ENCODE peak calls at places on chromosome 10, in nine cellular contexts. One of them, this sample, is unnamed.

GRCh38 chr10:78959901-78960300 is 108.9 kb upstream of the ZMIZ1 start:
- DNase-seq in esophagus muscularis mucosa: no peak
- DNase-seq in AG04450: no peak
- DNase-seq in activated T-cell treated with anti-CD3 and anti-CD28 coated beads, Interleukin-2, amount 50 U/mL, for 24 hours: no peak
- DNase-seq in kidney epithelial cell: no peak
- DNase-seq in NCI-H2029: no peak
- DNase-seq in MM.1S: no peak
- DNase-seq in neuronal stem cell: no peak
- DNase-seq in cardiac muscle cell: no peak
- DNase-seq in this sample: peak; percentile 51

GRCh38 chr10:86931872-86932271 is 25.5 kb downstream of the MMRN2 start:
- DNase-seq in esophagus muscularis mucosa: no peak
- DNase-seq in AG04450: no peak
- DNase-seq in activated T-cell treated with anti-CD3 and anti-CD28 coated beads, Interleukin-2, amount 50 U/mL, for 24 hours: no peak
- DNase-seq in kidney epithelial cell: no peak
- DNase-seq in NCI-H2029: no peak
- DNase-seq in MM.1S: no peak
- DNase-seq in neuronal stem cell: no peak
- DNase-seq in cardiac muscle cell: peak; percentile 74
- DNase-seq in this sample: peak; percentile 69

GRCh38 chr10:122374859-122375721 is 582 bp downstream of the PLEKHA1 start:
- DNase-seq in esophagus muscularis mucosa: no peak
- DNase-seq in AG04450: no peak
- DNase-seq in activated T-cell treated with anti-CD3 and anti-CD28 coated beads, Interleukin-2, amount 50 U/mL, for 24 hours: peak; percentile 83
- DNase-seq in kidney epithelial cell: no peak
- DNase-seq in NCI-H2029: peak; percentile 6
- DNase-seq in MM.1S: peak; percentile 92
- DNase-seq in neuronal stem cell: peak; percentile 50
- DNase-seq in cardiac muscle cell: peak; percentile 57
- DNase-seq in this sample: peak; percentile 77

GRCh38 chr10:75367098-75367497 is 34.5 kb downstream of the ZNF503 start:
- DNase-seq in esophagus muscularis mucosa: no peak
- DNase-seq in AG04450: no peak
- DNase-seq in activated T-cell treated with anti-CD3 and anti-CD28 coated beads, Interleukin-2, amount 50 U/mL, for 24 hours: no peak
- DNase-seq in kidney epithelial cell: no peak
- DNase-seq in NCI-H2029: no peak
- DNase-seq in MM.1S: no peak
- DNase-seq in neuronal stem cell: no peak
- DNase-seq in cardiac muscle cell: no peak
- DNase-seq in this sample: peak; percentile 13

GRCh38 chr10:86401588-86402282 is 35.1 kb upstream of the GRID1 start:
- DNase-seq in esophagus muscularis mucosa: no peak
- DNase-seq in AG04450: no peak
- DNase-seq in activated T-cell treated with anti-CD3 and anti-CD28 coated beads, Interleukin-2, amount 50 U/mL, for 24 hours: peak; percentile 62
- DNase-seq in kidney epithelial cell: no peak
- DNase-seq in NCI-H2029: no peak
- DNase-seq in MM.1S: no peak
- DNase-seq in neuronal stem cell: no peak
- DNase-seq in cardiac muscle cell: peak; percentile 23
- DNase-seq in this sample: peak; percentile 56

GRCh38 chr10:52644678-52645434 is 127.7 kb downstream of the MBL2 start:
- DNase-seq in esophagus muscularis mucosa: no peak
- DNase-seq in AG04450: no peak
- DNase-seq in activated T-cell treated with anti-CD3 and anti-CD28 coated beads, Interleukin-2, amount 50 U/mL, for 24 hours: no peak
- DNase-seq in kidney epithelial cell: no peak
- DNase-seq in NCI-H2029: no peak
- DNase-seq in MM.1S: peak; percentile 31
- DNase-seq in neuronal stem cell: peak; percentile 23
- DNase-seq in cardiac muscle cell: peak; percentile 75
- DNase-seq in this sample: peak; percentile 64

GRCh38 chr10:80205478-80206276 is at the start of gene ANXA11:
- DNase-seq in esophagus muscularis mucosa: no peak
- DNase-seq in AG04450: no peak
- DNase-seq in activated T-cell treated with anti-CD3 and anti-CD28 coated beads, Interleukin-2, amount 50 U/mL, for 24 hours: peak; percentile 89
- DNase-seq in kidney epithelial cell: no peak
- DNase-seq in NCI-H2029: peak; percentile 49
- DNase-seq in MM.1S: peak; percentile 92
- DNase-seq in neuronal stem cell: peak; percentile 69
- DNase-seq in cardiac muscle cell: peak; percentile 73
- DNase-seq in this sample: peak; percentile 86

GRCh38 chr10:5564537-5565204 is 39.9 kb downstream of the CALML3 start:
- DNase-seq in esophagus muscularis mucosa: no peak
- DNase-seq in AG04450: no peak
- DNase-seq in activated T-cell treated with anti-CD3 and anti-CD28 coated beads, Interleukin-2, amount 50 U/mL, for 24 hours: no peak
- DNase-seq in kidney epithelial cell: no peak
- DNase-seq in NCI-H2029: no peak
- DNase-seq in MM.1S: no peak
- DNase-seq in neuronal stem cell: no peak
- DNase-seq in cardiac muscle cell: peak; percentile 22
- DNase-seq in this sample: no peak

GRCh38 chr10:84270708-84271107 is 25.9 kb downstream of the RGR start:
- DNase-seq in esophagus muscularis mucosa: no peak
- DNase-seq in AG04450: no peak
- DNase-seq in activated T-cell treated with anti-CD3 and anti-CD28 coated beads, Interleukin-2, amount 50 U/mL, for 24 hours: no peak
- DNase-seq in kidney epithelial cell: no peak
- DNase-seq in NCI-H2029: peak; percentile 84
- DNase-seq in MM.1S: no peak
- DNase-seq in neuronal stem cell: no peak
- DNase-seq in cardiac muscle cell: no peak
- DNase-seq in this sample: no peak

GRCh38 chr10:121637437-121637836 is 39.2 kb upstream of the FGFR2 start:
- DNase-seq in esophagus muscularis mucosa: no peak
- DNase-seq in AG04450: no peak
- DNase-seq in activated T-cell treated with anti-CD3 and anti-CD28 coated beads, Interleukin-2, amount 50 U/mL, for 24 hours: no peak
- DNase-seq in kidney epithelial cell: no peak
- DNase-seq in NCI-H2029: no peak
- DNase-seq in MM.1S: no peak
- DNase-seq in neuronal stem cell: no peak
- DNase-seq in cardiac muscle cell: no peak
- DNase-seq in this sample: no peak

GRCh38 chr10:104327745-104328635 is 10.3 kb downstream of the ITPRIP start:
- DNase-seq in esophagus muscularis mucosa: no peak
- DNase-seq in AG04450: no peak
- DNase-seq in activated T-cell treated with anti-CD3 and anti-CD28 coated beads, Interleukin-2, amount 50 U/mL, for 24 hours: peak; percentile 43
- DNase-seq in kidney epithelial cell: no peak
- DNase-seq in NCI-H2029: no peak
- DNase-seq in MM.1S: no peak
- DNase-seq in neuronal stem cell: no peak
- DNase-seq in cardiac muscle cell: peak; percentile 82
- DNase-seq in this sample: peak; percentile 93

GRCh38 chr10:112973805-112974204 is 23.8 kb downstream of the TCF7L2 start:
- DNase-seq in esophagus muscularis mucosa: no peak
- DNase-seq in AG04450: no peak
- DNase-seq in activated T-cell treated with anti-CD3 and anti-CD28 coated beads, Interleukin-2, amount 50 U/mL, for 24 hours: peak; percentile 7
- DNase-seq in kidney epithelial cell: no peak
- DNase-seq in NCI-H2029: no peak
- DNase-seq in MM.1S: no peak
- DNase-seq in neuronal stem cell: no peak
- DNase-seq in cardiac muscle cell: no peak
- DNase-seq in this sample: no peak

GRCh38 chr10:129486805-129487204 is 19.8 kb downstream of the MGMT start:
- DNase-seq in esophagus muscularis mucosa: peak; percentile 57
- DNase-seq in AG04450: no peak
- DNase-seq in activated T-cell treated with anti-CD3 and anti-CD28 coated beads, Interleukin-2, amount 50 U/mL, for 24 hours: no peak
- DNase-seq in kidney epithelial cell: no peak
- DNase-seq in NCI-H2029: no peak
- DNase-seq in MM.1S: no peak
- DNase-seq in neuronal stem cell: no peak
- DNase-seq in cardiac muscle cell: no peak
- DNase-seq in this sample: no peak

GRCh38 chr10:47396311-47396717 is 12.2 kb upstream of the ZNF488 start:
- DNase-seq in esophagus muscularis mucosa: peak; percentile 47
- DNase-seq in AG04450: no peak
- DNase-seq in activated T-cell treated with anti-CD3 and anti-CD28 coated beads, Interleukin-2, amount 50 U/mL, for 24 hours: no peak
- DNase-seq in kidney epithelial cell: no peak
- DNase-seq in NCI-H2029: no peak
- DNase-seq in MM.1S: no peak
- DNase-seq in neuronal stem cell: no peak
- DNase-seq in cardiac muscle cell: no peak
- DNase-seq in this sample: no peak

GRCh38 chr10:6200588-6201510 is 1.9 kb upstream of the PFKFB3 start:
- DNase-seq in esophagus muscularis mucosa: no peak
- DNase-seq in AG04450: no peak
- DNase-seq in activated T-cell treated with anti-CD3 and anti-CD28 coated beads, Interleukin-2, amount 50 U/mL, for 24 hours: peak; percentile 68
- DNase-seq in kidney epithelial cell: no peak
- DNase-seq in NCI-H2029: no peak
- DNase-seq in MM.1S: peak; percentile 41
- DNase-seq in neuronal stem cell: peak; percentile 24
- DNase-seq in cardiac muscle cell: no peak
- DNase-seq in this sample: peak; percentile 58

GRCh38 chr10:6986927-6987326 is 406.9 kb upstream of the PRKCQ start:
- DNase-seq in esophagus muscularis mucosa: peak; percentile 72
- DNase-seq in AG04450: no peak
- DNase-seq in activated T-cell treated with anti-CD3 and anti-CD28 coated beads, Interleukin-2, amount 50 U/mL, for 24 hours: no peak
- DNase-seq in kidney epithelial cell: no peak
- DNase-seq in NCI-H2029: no peak
- DNase-seq in MM.1S: no peak
- DNase-seq in neuronal stem cell: no peak
- DNase-seq in cardiac muscle cell: no peak
- DNase-seq in this sample: no peak

GRCh38 chr10:78218833-78219490 is 185.3 kb downstream of the RPS24 start:
- DNase-seq in esophagus muscularis mucosa: no peak
- DNase-seq in AG04450: no peak
- DNase-seq in activated T-cell treated with anti-CD3 and anti-CD28 coated beads, Interleukin-2, amount 50 U/mL, for 24 hours: no peak
- DNase-seq in kidney epithelial cell: no peak
- DNase-seq in NCI-H2029: no peak
- DNase-seq in MM.1S: no peak
- DNase-seq in neuronal stem cell: no peak
- DNase-seq in cardiac muscle cell: no peak
- DNase-seq in this sample: no peak

GRCh38 chr10:78177013-78177370 is 143.3 kb downstream of the RPS24 start:
- DNase-seq in esophagus muscularis mucosa: no peak
- DNase-seq in AG04450: no peak
- DNase-seq in activated T-cell treated with anti-CD3 and anti-CD28 coated beads, Interleukin-2, amount 50 U/mL, for 24 hours: no peak
- DNase-seq in kidney epithelial cell: no peak
- DNase-seq in NCI-H2029: no peak
- DNase-seq in MM.1S: no peak
- DNase-seq in neuronal stem cell: peak; percentile 14
- DNase-seq in cardiac muscle cell: no peak
- DNase-seq in this sample: no peak

GRCh38 chr10:70820976-70821750 is 5.4 kb downstream of the SGPL1 start:
- DNase-seq in esophagus muscularis mucosa: no peak
- DNase-seq in AG04450: no peak
- DNase-seq in activated T-cell treated with anti-CD3 and anti-CD28 coated beads, Interleukin-2, amount 50 U/mL, for 24 hours: no peak
- DNase-seq in kidney epithelial cell: no peak
- DNase-seq in NCI-H2029: no peak
- DNase-seq in MM.1S: no peak
- DNase-seq in neuronal stem cell: no peak
- DNase-seq in cardiac muscle cell: no peak
- DNase-seq in this sample: peak; percentile 20

GRCh38 chr10:29317027-29317420 is 28.2 kb downstream of the LYZL1 start:
- DNase-seq in esophagus muscularis mucosa: no peak
- DNase-seq in AG04450: no peak
- DNase-seq in activated T-cell treated with anti-CD3 and anti-CD28 coated beads, Interleukin-2, amount 50 U/mL, for 24 hours: no peak
- DNase-seq in kidney epithelial cell: no peak
- DNase-seq in NCI-H2029: no peak
- DNase-seq in MM.1S: no peak
- DNase-seq in neuronal stem cell: no peak
- DNase-seq in cardiac muscle cell: peak; percentile 22
- DNase-seq in this sample: peak; percentile 5

GRCh38 chr10:78650122-78650521 is 418.6 kb upstream of the ZMIZ1 start:
- DNase-seq in esophagus muscularis mucosa: no peak
- DNase-seq in AG04450: no peak
- DNase-seq in activated T-cell treated with anti-CD3 and anti-CD28 coated beads, Interleukin-2, amount 50 U/mL, for 24 hours: no peak
- DNase-seq in kidney epithelial cell: no peak
- DNase-seq in NCI-H2029: no peak
- DNase-seq in MM.1S: no peak
- DNase-seq in neuronal stem cell: no peak
- DNase-seq in cardiac muscle cell: no peak
- DNase-seq in this sample: peak; percentile 70

GRCh38 chr10:102434251-102434913 is 2.0 kb upstream of the CUEDC2 start:
- DNase-seq in esophagus muscularis mucosa: no peak
- DNase-seq in AG04450: no peak
- DNase-seq in activated T-cell treated with anti-CD3 and anti-CD28 coated beads, Interleukin-2, amount 50 U/mL, for 24 hours: no peak
- DNase-seq in kidney epithelial cell: no peak
- DNase-seq in NCI-H2029: no peak
- DNase-seq in MM.1S: no peak
- DNase-seq in neuronal stem cell: no peak
- DNase-seq in cardiac muscle cell: peak; percentile 87
- DNase-seq in this sample: peak; percentile 80

GRCh38 chr10:84517455-84518046 is 189.2 kb downstream of the CCSER2 start:
- DNase-seq in esophagus muscularis mucosa: no peak
- DNase-seq in AG04450: no peak
- DNase-seq in activated T-cell treated with anti-CD3 and anti-CD28 coated beads, Interleukin-2, amount 50 U/mL, for 24 hours: no peak
- DNase-seq in kidney epithelial cell: no peak
- DNase-seq in NCI-H2029: no peak
- DNase-seq in MM.1S: no peak
- DNase-seq in neuronal stem cell: no peak
- DNase-seq in cardiac muscle cell: no peak
- DNase-seq in this sample: no peak

GRCh38 chr10:62248465-62248864 is 20.2 kb downstream of the RTKN2 start:
- DNase-seq in esophagus muscularis mucosa: no peak
- DNase-seq in AG04450: no peak
- DNase-seq in activated T-cell treated with anti-CD3 and anti-CD28 coated beads, Interleukin-2, amount 50 U/mL, for 24 hours: no peak
- DNase-seq in kidney epithelial cell: no peak
- DNase-seq in NCI-H2029: no peak
- DNase-seq in MM.1S: peak; percentile 14
- DNase-seq in neuronal stem cell: no peak
- DNase-seq in cardiac muscle cell: peak; percentile 44
- DNase-seq in this sample: peak; percentile 63

GRCh38 chr10:52771534-52772455 is 789 bp downstream of the MBL2 start:
- DNase-seq in esophagus muscularis mucosa: peak; percentile 68
- DNase-seq in AG04450: no peak
- DNase-seq in activated T-cell treated with anti-CD3 and anti-CD28 coated beads, Interleukin-2, amount 50 U/mL, for 24 hours: no peak
- DNase-seq in kidney epithelial cell: peak; percentile 59
- DNase-seq in NCI-H2029: no peak
- DNase-seq in MM.1S: no peak
- DNase-seq in neuronal stem cell: no peak
- DNase-seq in cardiac muscle cell: peak; percentile 12
- DNase-seq in this sample: peak; percentile 72

GRCh38 chr10:88386204-88386877 is 196.8 kb downstream of the RNLS start:
- DNase-seq in esophagus muscularis mucosa: no peak
- DNase-seq in AG04450: no peak
- DNase-seq in activated T-cell treated with anti-CD3 and anti-CD28 coated beads, Interleukin-2, amount 50 U/mL, for 24 hours: no peak
- DNase-seq in kidney epithelial cell: no peak
- DNase-seq in NCI-H2029: no peak
- DNase-seq in MM.1S: peak; percentile 63
- DNase-seq in neuronal stem cell: no peak
- DNase-seq in cardiac muscle cell: peak; percentile 54
- DNase-seq in this sample: peak; percentile 7

GRCh38 chr10:88271736-88272135 is 311.4 kb downstream of the RNLS start:
- DNase-seq in esophagus muscularis mucosa: no peak
- DNase-seq in AG04450: no peak
- DNase-seq in activated T-cell treated with anti-CD3 and anti-CD28 coated beads, Interleukin-2, amount 50 U/mL, for 24 hours: peak; percentile 43
- DNase-seq in kidney epithelial cell: no peak
- DNase-seq in NCI-H2029: no peak
- DNase-seq in MM.1S: no peak
- DNase-seq in neuronal stem cell: no peak
- DNase-seq in cardiac muscle cell: peak; percentile 66
- DNase-seq in this sample: peak; percentile 50

GRCh38 chr10:114367041-114367675 is 37.1 kb downstream of the AFAP1L2 start:
- DNase-seq in esophagus muscularis mucosa: no peak
- DNase-seq in AG04450: no peak
- DNase-seq in activated T-cell treated with anti-CD3 and anti-CD28 coated beads, Interleukin-2, amount 50 U/mL, for 24 hours: no peak
- DNase-seq in kidney epithelial cell: no peak
- DNase-seq in NCI-H2029: no peak
- DNase-seq in MM.1S: no peak
- DNase-seq in neuronal stem cell: no peak
- DNase-seq in cardiac muscle cell: peak; percentile 55
- DNase-seq in this sample: peak; percentile 5

GRCh38 chr10:60123172-60123571 is 216.8 kb upstream of the CCDC6 start:
- DNase-seq in esophagus muscularis mucosa: no peak
- DNase-seq in AG04450: peak; percentile 18
- DNase-seq in activated T-cell treated with anti-CD3 and anti-CD28 coated beads, Interleukin-2, amount 50 U/mL, for 24 hours: no peak
- DNase-seq in kidney epithelial cell: peak; percentile 84
- DNase-seq in NCI-H2029: no peak
- DNase-seq in MM.1S: no peak
- DNase-seq in neuronal stem cell: no peak
- DNase-seq in cardiac muscle cell: peak; percentile 17
- DNase-seq in this sample: peak; percentile 91

GRCh38 chr10:50275650-50276235 is 24.4 kb upstream of the ASAH2 start:
- DNase-seq in esophagus muscularis mucosa: peak; percentile 86
- DNase-seq in AG04450: no peak
- DNase-seq in activated T-cell treated with anti-CD3 and anti-CD28 coated beads, Interleukin-2, amount 50 U/mL, for 24 hours: peak; percentile 44
- DNase-seq in kidney epithelial cell: no peak
- DNase-seq in NCI-H2029: no peak
- DNase-seq in MM.1S: peak; percentile 39
- DNase-seq in neuronal stem cell: peak; percentile 14
- DNase-seq in cardiac muscle cell: peak; percentile 24
- DNase-seq in this sample: peak; percentile 47

GRCh38 chr10:34333513-34333912 is 481.6 kb downstream of the PARD3 start:
- DNase-seq in esophagus muscularis mucosa: no peak
- DNase-seq in AG04450: peak; percentile 23
- DNase-seq in activated T-cell treated with anti-CD3 and anti-CD28 coated beads, Interleukin-2, amount 50 U/mL, for 24 hours: no peak
- DNase-seq in kidney epithelial cell: no peak
- DNase-seq in NCI-H2029: no peak
- DNase-seq in MM.1S: no peak
- DNase-seq in neuronal stem cell: no peak
- DNase-seq in cardiac muscle cell: peak; percentile 27
- DNase-seq in this sample: no peak

This sample was measured in GM23248.